ENCODE peak calls at places on chromosome 6, in eight cellular contexts. J is T47D; S is spleen; Z is mucosa of descending colon; L is stimulated activated effector memory CD8-positive, alpha-beta T cell treated with anti-CD3 and anti-CD28 coated beads, Interleukin-12 subunit alpha, Interleukin-12 subunit beta, amount 100 ng/mL, for 72 hours; U is ELR; P is iPS DF 19.7; H is activated T-cell treated with anti-CD3 and anti-CD28 coated beads, Interleukin-2, amount 50 U/mL, for 72 hours. K is an unnamed sample.

GRCh38 chr6:3265671-3266070 is 6.9 kb downstream of the PSMG4 start:
- DNase-seq in H (no peak), L (no peak), U (no peak), Z (no peak), J (no peak), S (no peak), P (no peak), K (no peak)

GRCh38 chr6:40146902-40147301 is 212.6 kb upstream of the MOCS1 start:
- DNase-seq in L (no peak), J (no peak), H (no peak), P (no peak), Z (no peak), U (no peak), S (no peak), K (no peak)

GRCh38 chr6:36776167-36776566 is 63.1 kb downstream of the CPNE5 start:
- DNase-seq in H (no peak), Z (no peak), S (no peak), P (no peak), J (no peak), L (no peak), U (no peak), K (no peak)

GRCh38 chr6:143607959-143608358 is 69.8 kb upstream of the PHACTR2 start:
- DNase-seq in J (no peak), S (no peak), Z (no peak), L (no peak), P (no peak), U (no peak), H (no peak), K (no peak)

GRCh38 chr6:7112741-7113313 is 5.1 kb downstream of the RREB1 start:
- DNase-seq in L (no peak), Z (no peak), S (peak; percentile 83), H (peak; percentile 42), P (no peak), U (no peak), J (no peak), K (no peak)

GRCh38 chr6:7920425-7920824 is 9.8 kb upstream of the TXNDC5 start:
- DNase-seq in Z (no peak), U (no peak), S (no peak), P (no peak), H (no peak), J (no peak), L (no peak), K (no peak)

GRCh38 chr6:150866147-150867073 is 908 bp downstream of the MTHFD1L start:
- DNase-seq in H (peak; percentile 89), P (no peak), L (peak; percentile 65), Z (peak; percentile 73), S (peak; percentile 93), J (peak; percentile 45), U (peak; percentile 88), K (peak; percentile 83)

GRCh38 chr6:17120019-17120418 is 18.2 kb downstream of the STMND1 start:
- DNase-seq in U (no peak), S (no peak), H (no peak), J (no peak), P (no peak), L (no peak), Z (no peak), K (no peak)

GRCh38 chr6:107820571-107821261 is 3.4 kb downstream of the SCML4 start:
- DNase-seq in P (no peak), S (no peak), U (peak; percentile 14), L (no peak), J (no peak), Z (peak; percentile 24), H (peak; percentile 49), K (no peak)

GRCh38 chr6:37546141-37546871 is 46.6 kb upstream of the CCDC167 start:
- DNase-seq in S (no peak), L (no peak), Z (no peak), P (no peak), U (peak; percentile 42), J (no peak), H (peak; percentile 11), K (no peak)

GRCh38 chr6:41072836-41073202 is at the start of gene NFYA:
- DNase-seq in L (no peak), U (no peak), P (no peak), Z (peak; percentile 99), S (no peak), H (no peak), J (peak; percentile 95), K (no peak)

GRCh38 chr6:72950114-72950860 is 275.0 kb downstream of the KHDC1L start:
- DNase-seq in Z (no peak), J (no peak), S (no peak), H (peak; percentile 3), U (peak; percentile 90), P (no peak), L (no peak), K (no peak)

GRCh38 chr6:140893432-140893831 is 1239.3 kb upstream of the GJE1 start:
- DNase-seq in Z (no peak), J (no peak), S (no peak), P (no peak), U (no peak), H (no peak), L (no peak), K (no peak)

GRCh38 chr6:133983099-133983939 is 30.3 kb downstream of the TBPL1 start:
- DNase-seq in H (peak; percentile 49), S (no peak), J (no peak), L (no peak), Z (no peak), U (peak; percentile 50), P (no peak), K (no peak)

GRCh38 chr6:12012231-12012565 is at the start of gene HIVEP1:
- DNase-seq in Z (peak; percentile 38), L (peak; percentile 21), S (peak; percentile 92), P (no peak), U (no peak), H (no peak), J (no peak), K (peak; percentile 42)

GRCh38 chr6:166615059-166615770 is 11.8 kb downstream of the RPS6KA2 start:
- DNase-seq in H (no peak), L (no peak), J (no peak), U (no peak), P (no peak), S (no peak), Z (no peak), K (no peak)

GRCh38 chr6:2791124-2792050 is 26.2 kb downstream of the WRNIP1 start:
- DNase-seq in P (peak; percentile 25), S (no peak), Z (peak; percentile 85), J (peak; percentile 49), L (no peak), H (peak; percentile 71), U (peak; percentile 90), K (peak; percentile 43)